ENCODE peak calls at places on chromosomes 6 and 20, in four cellular contexts. P, K, B and J are unnamed samples.

GRCh38 chr6:12017876-12018401 is 5.8 kb downstream of the HIVEP1 start:
- DNase-seq in P (no peak), B (no peak), K (no peak), J (no peak)

GRCh38 chr6:53999088-53999755 is 112.0 kb upstream of the MLIP start:
- DNase-seq in K (no peak), P (no peak), B (no peak), J (no peak)

GRCh38 chr6:20763311-20763710 is 229.1 kb downstream of the CDKAL1 start:
- DNase-seq in P (no peak), B (no peak), K (no peak), J (no peak)

GRCh38 chr20:35174458-35175216 is 2.8 kb downstream of the PROCR start:
- DNase-seq in B (peak), K (no peak), P (no peak), J (peak)

GRCh38 chr6:134358320-134358719 is 40.4 kb upstream of the SGK1 start:
- DNase-seq in B (no peak), K (no peak), P (no peak), J (no peak)

GRCh38 chr6:160733045-160733646 is 31.1 kb downstream of the PLG start:
- DNase-seq in P (no peak), K (no peak), B (peak), J (peak)

GRCh38 chr20:16575390-16576140 is 2.3 kb upstream of the KIF16B start:
- DNase-seq in K (no peak), P (no peak), B (peak), J (no peak)

GRCh38 chr20:6882911-6883310 is 115.4 kb downstream of the BMP2 start:
- DNase-seq in K (no peak), P (no peak), B (no peak), J (no peak)

GRCh38 chr20:62186887-62187866 is 4.3 kb downstream of the MTG2 start:
- DNase-seq in K (no peak), P (no peak), B (no peak), J (no peak)

GRCh38 chr6:63689421-63689820 is 53.8 kb downstream of the PHF3 start:
- DNase-seq in P (no peak), B (no peak), K (no peak), J (no peak)

GRCh38 chr20:43752561-43753301 is 25.9 kb upstream of the GTSF1L start:
- DNase-seq in P (no peak), K (peak), B (no peak), J (no peak)

GRCh38 chr20:23585808-23586734 is 17.8 kb upstream of the CST9L start:
- DNase-seq in P (no peak), B (no peak), K (no peak), J (peak)
- TF ChIP-seq POLR2AphosphoS5 in P (no peak), B (no peak), K (no peak), J (peak)

GRCh38 chr6:80467408-80467807 is 360.9 kb downstream of the BCKDHB start:
- DNase-seq in B (no peak), K (no peak), P (no peak), J (no peak)

GRCh38 chr6:80468398-80468797 is 361.9 kb downstream of the BCKDHB start:
- DNase-seq in K (no peak), P (no peak), B (no peak), J (peak)

GRCh38 chr6:80469977-80470376 is 363.5 kb downstream of the BCKDHB start:
- DNase-seq in P (no peak), K (no peak), B (no peak), J (no peak)

GRCh38 chr6:80466981-80467380 is 360.5 kb downstream of the BCKDHB start:
- DNase-seq in K (no peak), P (no peak), B (no peak), J (no peak)

GRCh38 chr6:80472276-80472675 is 365.8 kb downstream of the BCKDHB start:
- DNase-seq in P (no peak), K (no peak), B (no peak), J (no peak)
- TF ChIP-seq CBX5 in P (no peak), K (no peak), B (no peak), J (no peak)

GRCh38 chr6:132135409-132135808 is 184.2 kb upstream of the CCN2 start:
- DNase-seq in P (no peak), K (no peak), B (no peak), J (no peak)
- TF ChIP-seq POLR2AphosphoS5 in P (no peak), K (no peak), B (no peak), J (no peak)

GRCh38 chr6:100986921-100987320 is 105.8 kb upstream of the ASCC3 start:
- DNase-seq in B (no peak), P (no peak), K (no peak), J (no peak)
- TF ChIP-seq CBX5 in B (no peak), P (no peak), K (no peak), J (no peak)

GRCh38 chr6:128406453-128406852 is 113.9 kb downstream of the PTPRK start:
- DNase-seq in K (no peak), B (no peak), P (no peak), J (peak)

GRCh38 chr6:128409003-128409402 is 111.4 kb downstream of the PTPRK start:
- DNase-seq in B (no peak), P (no peak), K (no peak), J (no peak)

GRCh38 chr6:128412680-128413079 is 107.7 kb downstream of the PTPRK start:
- DNase-seq in B (no peak), P (no peak), K (no peak), J (no peak)

GRCh38 chr6:128413291-128413690 is 107.1 kb downstream of the PTPRK start:
- DNase-seq in K (no peak), P (no peak), B (no peak), J (no peak)

GRCh38 chr6:128410584-128410983 is 109.8 kb downstream of the PTPRK start:
- DNase-seq in B (no peak), P (no peak), K (no peak), J (no peak)
- TF ChIP-seq POLR2AphosphoS5 in B (no peak), P (no peak), K (no peak), J (no peak)

GRCh38 chr20:49256261-49256660 is 21.6 kb downstream of the ZNFX1 start:
- DNase-seq in P (no peak), B (no peak), K (no peak), J (no peak)
- TF ChIP-seq CBX5 in P (no peak), B (no peak), K (no peak), J (no peak)

GRCh38 chr6:141675957-141676356 is 456.8 kb upstream of the GJE1 start:
- DNase-seq in P (no peak), K (no peak), B (no peak), J (no peak)
- TF ChIP-seq POLR2AphosphoS5 in P (no peak), K (no peak), B (no peak), J (no peak)